ENCODE peak calls at places on chromosomes 13 and 19, in five cellular contexts. One of them, this sample, is unnamed.

GRCh38 chr13:45575146-45575829 is 40.3 kb downstream of the ERICH6B start:
- DNase-seq in HepG2: no peak
- DNase-seq in A549: no peak
- DNase-seq in GM12878: no peak
- DNase-seq in K562: no peak
- DNase-seq in this sample: no peak

GRCh38 chr13:94020833-94021232 is 458.6 kb downstream of the DCT start:
- DNase-seq in HepG2: no peak
- DNase-seq in A549: no peak
- DNase-seq in GM12878: no peak
- DNase-seq in K562: no peak
- DNase-seq in this sample: no peak

GRCh38 chr19:7342143-7342542 is 6.6 kb upstream of the ARHGEF18 start:
- DNase-seq in HepG2: no peak
- DNase-seq in A549: no peak
- DNase-seq in GM12878: no peak
- DNase-seq in K562: no peak
- DNase-seq in this sample: no peak

GRCh38 chr19:21680679-21681078 is 86.7 kb downstream of the ZNF100 start:
- DNase-seq in HepG2: no peak
- DNase-seq in A549: no peak
- DNase-seq in GM12878: no peak
- DNase-seq in K562: no peak
- DNase-seq in this sample: no peak

GRCh38 chr13:20482275-20482761 is 43.3 kb downstream of the CRYL1 start:
- DNase-seq in HepG2: no peak
- DNase-seq in A549: no peak
- DNase-seq in GM12878: no peak
- DNase-seq in K562: no peak
- DNase-seq in this sample: peak

GRCh38 chr19:48596679-48597465 is 9.7 kb upstream of the SPACA4 start:
- DNase-seq in HepG2: no peak
- DNase-seq in A549: no peak
- DNase-seq in GM12878: no peak
- DNase-seq in K562: no peak
- DNase-seq in this sample: peak

GRCh38 chr13:113547248-113547971 is 37.1 kb upstream of the TFDP1 start:
- DNase-seq in HepG2: no peak
- DNase-seq in A549: no peak
- DNase-seq in GM12878: no peak
- DNase-seq in K562: no peak
- DNase-seq in this sample: no peak

GRCh38 chr19:2546128-2547032 is 70.5 kb downstream of the GADD45B start:
- DNase-seq in HepG2: peak
- DNase-seq in A549: no peak
- DNase-seq in GM12878: no peak
- DNase-seq in K562: peak
- DNase-seq in this sample: peak

DNA sequence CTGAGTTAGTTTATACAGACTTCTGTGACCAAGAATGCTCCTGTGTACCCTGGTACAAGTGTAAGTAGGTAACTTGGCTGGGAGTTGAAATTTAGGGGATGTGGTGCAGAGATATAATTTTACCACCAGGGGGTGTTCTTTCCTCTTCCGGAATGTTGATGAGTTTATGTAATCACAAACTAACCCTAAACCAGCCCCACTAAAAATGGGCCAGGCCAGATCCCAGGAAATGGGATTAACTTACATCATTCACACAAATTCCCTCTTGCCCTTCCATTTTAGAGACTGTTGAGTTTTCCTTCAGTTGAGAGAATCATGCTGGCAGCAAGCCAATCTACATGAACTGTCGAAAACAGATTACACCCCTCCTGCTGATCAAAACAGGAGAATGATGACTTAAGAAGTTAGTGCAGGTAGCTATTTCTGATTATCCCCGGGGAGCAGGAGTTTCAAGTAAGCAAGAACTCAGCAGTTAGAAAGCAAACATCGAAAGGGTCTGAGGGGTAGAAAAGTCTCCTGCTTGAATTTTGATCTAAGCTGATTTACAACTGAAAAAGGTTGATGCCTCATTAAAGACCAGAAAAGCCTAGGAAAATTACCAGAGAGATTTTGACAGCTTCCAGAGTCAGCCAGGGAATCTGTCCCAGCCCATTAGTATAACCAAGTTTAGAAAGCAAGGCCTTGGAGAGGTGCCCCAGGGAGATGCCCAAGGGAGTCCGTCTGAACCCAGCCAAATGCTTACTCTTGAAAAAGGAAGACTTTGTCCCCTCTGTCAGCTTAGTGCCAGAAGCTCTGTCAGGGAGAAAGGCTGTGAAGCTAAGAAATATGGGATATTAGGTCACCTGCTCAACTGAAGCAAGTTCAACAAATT is 32.3 kb upstream of the MED4 start:
- DNase-seq in HepG2: peak
- DNase-seq in A549: peak
- DNase-seq in GM12878: peak
- DNase-seq in K562: peak
- DNase-seq in this sample: peak
- TF ChIP-seq MYC in HepG2: no peak
- TF ChIP-seq MYC in A549: no peak
- TF ChIP-seq MYC in GM12878: no peak
- TF ChIP-seq MYC in K562: no peak
- TF ChIP-seq MYC in this sample: peak

GRCh38 chr13:40706439-40706838 is 40.0 kb upstream of the FOXO1 start:
- DNase-seq in HepG2: no peak
- DNase-seq in A549: no peak
- DNase-seq in GM12878: no peak
- DNase-seq in K562: no peak
- DNase-seq in this sample: no peak
- TF ChIP-seq CTCF in HepG2: no peak
- TF ChIP-seq CTCF in A549: no peak
- TF ChIP-seq CTCF in GM12878: no peak
- TF ChIP-seq CTCF in K562: no peak
- TF ChIP-seq CTCF in this sample: no peak

DNA sequence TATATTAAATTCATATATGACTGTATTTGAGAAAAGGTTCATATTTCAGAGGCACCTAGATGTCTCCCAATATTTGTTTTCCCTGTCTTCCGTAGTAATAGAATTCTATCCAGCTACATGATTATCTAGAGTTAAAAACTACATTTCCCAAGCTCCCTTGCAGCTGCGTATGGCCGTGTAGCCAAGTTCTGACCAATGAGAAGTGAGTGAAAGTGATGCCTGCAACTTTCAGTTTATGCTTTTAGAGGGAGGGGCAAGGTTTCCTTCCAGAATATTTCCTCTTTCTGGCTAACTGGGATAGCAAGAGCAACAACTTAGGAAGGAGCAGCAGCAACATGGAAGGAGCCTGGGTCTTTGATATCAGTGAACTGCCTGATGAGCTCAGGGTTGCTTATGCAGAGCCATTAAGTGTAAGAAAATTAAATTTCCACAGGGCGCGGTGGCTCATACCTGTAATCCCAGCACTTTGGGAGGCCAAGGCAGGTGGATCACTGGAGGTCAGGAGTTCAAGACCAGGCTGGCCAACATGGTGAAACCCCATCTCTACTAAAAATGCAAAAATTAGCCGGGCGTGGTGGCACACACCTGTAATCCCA is 23.2 kb upstream of the CYP2A13 start:
- DNase-seq in HepG2: no peak
- DNase-seq in A549: peak
- DNase-seq in GM12878: no peak
- DNase-seq in K562: peak
- DNase-seq in this sample: no peak
- H3K4me3 ChIP-seq in HepG2: no peak
- H3K4me3 ChIP-seq in A549: no peak
- H3K4me3 ChIP-seq in GM12878: no peak
- H3K4me3 ChIP-seq in K562: no peak
- H3K4me3 ChIP-seq in this sample: no peak

GRCh38 chr19:16795731-16796130 is 33.5 kb upstream of the SIN3B start:
- DNase-seq in HepG2: no peak
- DNase-seq in A549: no peak
- DNase-seq in GM12878: no peak
- DNase-seq in K562: no peak
- DNase-seq in this sample: peak

GRCh38 chr19:16799740-16800139 is 29.5 kb upstream of the SIN3B start:
- DNase-seq in HepG2: no peak
- DNase-seq in A549: no peak
- DNase-seq in GM12878: no peak
- DNase-seq in K562: no peak
- DNase-seq in this sample: no peak

GRCh38 chr19:16797876-16798275 is 31.3 kb upstream of the SIN3B start:
- DNase-seq in HepG2: no peak
- DNase-seq in A549: no peak
- DNase-seq in GM12878: no peak
- DNase-seq in K562: no peak
- DNase-seq in this sample: no peak

GRCh38 chr19:16804176-16804575 is 25.0 kb upstream of the SIN3B start:
- DNase-seq in HepG2: no peak
- DNase-seq in A549: no peak
- DNase-seq in GM12878: no peak
- DNase-seq in K562: no peak
- DNase-seq in this sample: no peak

GRCh38 chr19:16801599-16801998 is 27.6 kb upstream of the SIN3B start:
- DNase-seq in HepG2: no peak
- DNase-seq in A549: peak
- DNase-seq in GM12878: no peak
- DNase-seq in K562: no peak
- DNase-seq in this sample: peak
- TF ChIP-seq MYC in HepG2: no peak
- TF ChIP-seq MYC in A549: no peak
- TF ChIP-seq MYC in GM12878: no peak
- TF ChIP-seq MYC in K562: no peak
- TF ChIP-seq MYC in this sample: no peak

DNA sequence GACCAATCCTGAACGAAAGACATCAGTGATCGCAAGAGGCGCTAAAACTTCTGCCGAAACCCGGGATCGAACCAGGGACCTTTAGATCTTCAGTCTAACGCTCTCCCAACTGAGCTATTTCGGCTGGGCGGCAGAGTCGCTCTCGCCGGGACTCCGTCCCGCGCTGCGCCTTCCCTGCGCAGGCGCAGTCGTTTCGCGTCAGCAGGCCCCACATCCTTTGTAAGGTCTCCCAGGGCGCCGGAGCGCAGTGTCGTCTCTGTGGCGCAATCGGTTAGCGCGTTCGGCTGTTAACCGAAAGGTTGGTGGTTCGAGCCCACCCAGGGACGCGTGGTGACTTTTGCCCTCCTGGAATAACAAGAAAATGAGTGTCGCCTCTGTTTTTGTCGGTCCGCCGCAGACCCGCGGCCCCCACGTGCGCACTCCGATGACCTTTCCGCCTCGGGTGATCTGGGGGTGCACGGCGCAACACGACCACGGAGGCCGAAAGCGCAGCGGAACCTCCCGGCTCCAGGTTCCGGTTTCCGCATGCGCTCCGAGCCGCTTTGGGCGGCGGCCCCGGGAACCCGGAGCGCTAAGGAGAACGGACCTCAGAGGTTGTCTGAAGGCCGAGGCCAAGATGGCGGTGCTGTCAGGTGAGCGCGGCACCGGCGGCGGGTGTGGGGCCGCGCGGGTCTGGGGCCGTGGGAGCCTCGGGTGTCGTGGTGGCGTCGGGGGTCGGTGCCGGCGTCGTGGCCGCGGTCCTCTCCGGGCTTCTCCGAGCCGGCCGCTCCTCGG is at the start of gene NDUFS7:
- DNase-seq in HepG2: peak
- DNase-seq in A549: peak
- DNase-seq in GM12878: peak
- DNase-seq in K562: peak
- DNase-seq in this sample: peak
- TF ChIP-seq CTCF in HepG2: peak
- TF ChIP-seq CTCF in A549: peak
- TF ChIP-seq CTCF in GM12878: no peak
- TF ChIP-seq CTCF in K562: peak
- TF ChIP-seq CTCF in this sample: no peak

GRCh38 chr13:49354719-49355118 is 89.1 kb downstream of the CAB39L start:
- DNase-seq in HepG2: peak
- DNase-seq in A549: no peak
- DNase-seq in GM12878: no peak
- DNase-seq in K562: no peak
- DNase-seq in this sample: no peak

GRCh38 chr13:49353908-49354307 is 90.0 kb downstream of the CAB39L start:
- DNase-seq in HepG2: no peak
- DNase-seq in A549: no peak
- DNase-seq in GM12878: no peak
- DNase-seq in K562: no peak
- DNase-seq in this sample: no peak

GRCh38 chr13:49351871-49352270 is 92.0 kb downstream of the CAB39L start:
- DNase-seq in HepG2: no peak
- DNase-seq in A549: no peak
- DNase-seq in GM12878: no peak
- DNase-seq in K562: no peak
- DNase-seq in this sample: no peak

GRCh38 chr13:49356224-49356623 is 87.6 kb downstream of the CAB39L start:
- DNase-seq in HepG2: no peak
- DNase-seq in A549: no peak
- DNase-seq in GM12878: no peak
- DNase-seq in K562: no peak
- DNase-seq in this sample: no peak

GRCh38 chr13:49357694-49358093 is 86.2 kb downstream of the CAB39L start:
- DNase-seq in HepG2: no peak
- DNase-seq in A549: no peak
- DNase-seq in GM12878: no peak
- DNase-seq in K562: no peak
- DNase-seq in this sample: no peak
- H3K4me3 ChIP-seq in HepG2: no peak
- H3K4me3 ChIP-seq in A549: no peak
- H3K4me3 ChIP-seq in GM12878: no peak
- H3K4me3 ChIP-seq in K562: no peak
- H3K4me3 ChIP-seq in this sample: no peak

DNA sequence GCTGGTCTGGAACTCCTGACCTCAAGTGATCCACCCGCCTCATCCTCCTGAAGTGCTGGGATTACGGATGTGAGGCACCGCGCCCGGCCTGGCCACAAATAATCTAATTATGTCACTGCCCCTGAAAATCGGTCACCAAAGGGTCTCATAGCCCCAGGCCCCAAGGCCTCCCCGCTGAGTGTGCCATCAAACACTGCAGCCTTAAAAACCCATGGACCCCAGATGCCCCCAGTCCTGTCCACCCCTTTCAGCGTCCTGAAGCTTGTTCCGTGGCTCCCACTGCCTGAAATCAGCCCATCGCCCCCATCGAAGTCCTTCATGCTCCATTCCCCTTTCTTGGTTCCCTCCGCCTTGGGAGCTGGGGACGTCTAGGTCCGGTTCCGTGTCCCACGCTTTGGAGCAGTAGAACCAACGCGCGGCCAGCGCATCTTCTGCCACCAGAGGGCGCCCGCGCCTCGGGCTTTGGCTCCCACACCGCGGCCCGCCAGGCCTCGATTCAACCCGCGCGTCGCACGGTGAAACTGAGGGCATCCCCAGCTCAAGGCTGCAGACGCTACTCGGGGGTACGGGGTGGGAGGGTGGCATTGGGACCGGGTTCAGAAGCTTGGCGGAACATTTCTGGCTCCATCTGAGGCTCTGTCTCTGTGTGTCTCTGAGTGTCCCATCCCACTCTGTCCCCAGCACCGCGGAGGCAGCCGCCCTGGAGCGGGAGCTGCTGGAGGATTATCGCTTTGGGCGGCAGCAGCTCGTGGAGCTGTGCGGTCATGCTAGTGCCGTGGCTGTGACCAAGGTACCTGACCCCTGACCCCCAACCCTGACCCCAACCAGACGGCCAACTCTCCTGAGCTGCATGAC is 3.5 kb downstream of the YJEFN3 start:
- DNase-seq in HepG2: peak
- DNase-seq in A549: peak
- DNase-seq in GM12878: no peak
- DNase-seq in K562: peak
- DNase-seq in this sample: peak
- TF ChIP-seq MYC in HepG2: no peak
- TF ChIP-seq MYC in A549: no peak
- TF ChIP-seq MYC in GM12878: no peak
- TF ChIP-seq MYC in K562: peak
- TF ChIP-seq MYC in this sample: peak